ENCODE peak calls at places on chromosome 10, in five cellular contexts. D, E, V, I and U are unnamed samples.

GRCh38 chr10:124560377-124560776 is 98.8 kb downstream of the LHPP start:
- DNase-seq in V (no peak), I (no peak), E (no peak), D (peak; percentile 72), U (peak; percentile 62)

GRCh38 chr10:103758294-103758681 is 97.1 kb downstream of the SH3PXD2A start:
- DNase-seq in E (no peak), I (no peak), D (peak; percentile 76), V (no peak), U (peak; percentile 86)

GRCh38 chr10:69854685-69855345 is 53.1 kb downstream of the COL13A1 start:
- DNase-seq in V (no peak), I (no peak), D (no peak), E (no peak), U (no peak)

GRCh38 chr10:116170815-116171250 is 102.2 kb downstream of the GFRA1 start:
- DNase-seq in V (no peak), D (peak; percentile 73), I (no peak), E (peak; percentile 14), U (peak; percentile 26)

GRCh38 chr10:5527332-5528200 is 2.8 kb downstream of the CALML3 start:
- DNase-seq in E (no peak), V (no peak), D (no peak), I (no peak), U (no peak)

GRCh38 chr10:27504897-27505457 is 873 bp downstream of the RAB18 start:
- DNase-seq in I (peak; percentile 35), V (no peak), D (peak; percentile 56), E (no peak), U (peak; percentile 59)

GRCh38 chr10:58480321-58480720 is 32.4 kb upstream of the BICC1 start:
- DNase-seq in V (no peak), I (no peak), D (no peak), E (no peak), U (no peak)

GRCh38 chr10:79331709-79332108 is 15.6 kb upstream of the PPIF start:
- DNase-seq in E (no peak), V (no peak), D (peak; percentile 94), I (peak; percentile 83), U (peak; percentile 97)

GRCh38 chr10:5843814-5844705 is 30.8 kb upstream of the GDI2 start:
- DNase-seq in V (no peak), I (no peak), D (no peak), E (no peak), U (no peak)

GRCh38 chr10:21336476-21337170 is 188.9 kb downstream of the SKIDA1 start:
- DNase-seq in D (peak; percentile 96), I (peak; percentile 97), E (peak; percentile 37), V (peak; percentile 62), U (peak; percentile 97)
- H4K91ac ChIP-seq in D (peak overlapping the region; percentile 53), I (peak overlapping the region; percentile 98), E (no peak overlapping the region), V (peak overlapping the region; percentile 94), U (peak overlapping the region; percentile 98)

DNA sequence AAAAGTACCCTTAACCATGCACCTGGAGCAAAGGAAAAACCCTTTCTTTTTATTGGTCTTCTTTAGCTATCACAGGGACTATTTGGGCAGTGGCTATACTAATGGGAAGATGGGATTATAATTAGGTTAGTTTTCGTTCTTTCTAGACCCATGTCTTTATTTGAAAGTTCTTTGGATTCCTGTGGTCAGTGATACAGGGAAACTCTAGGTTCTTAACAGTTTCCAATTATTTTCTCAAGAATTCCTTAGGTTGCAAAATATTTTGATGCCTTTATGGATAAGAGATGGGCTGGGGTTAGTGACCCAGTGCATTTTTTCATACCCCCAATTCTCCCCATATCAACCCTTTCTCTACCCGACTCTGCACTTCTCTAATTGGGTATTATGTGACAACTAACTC is 49.0 kb downstream of the ADD3 start:
- DNase-seq in D (peak; percentile 53), I (peak; percentile 58), E (no peak), V (no peak), U (peak; percentile 57)
- H3K4me3 ChIP-seq in D (no peak overlapping the region), I (no peak overlapping the region), E (no peak overlapping the region), V (no peak overlapping the region), U (no peak overlapping the region)

DNA sequence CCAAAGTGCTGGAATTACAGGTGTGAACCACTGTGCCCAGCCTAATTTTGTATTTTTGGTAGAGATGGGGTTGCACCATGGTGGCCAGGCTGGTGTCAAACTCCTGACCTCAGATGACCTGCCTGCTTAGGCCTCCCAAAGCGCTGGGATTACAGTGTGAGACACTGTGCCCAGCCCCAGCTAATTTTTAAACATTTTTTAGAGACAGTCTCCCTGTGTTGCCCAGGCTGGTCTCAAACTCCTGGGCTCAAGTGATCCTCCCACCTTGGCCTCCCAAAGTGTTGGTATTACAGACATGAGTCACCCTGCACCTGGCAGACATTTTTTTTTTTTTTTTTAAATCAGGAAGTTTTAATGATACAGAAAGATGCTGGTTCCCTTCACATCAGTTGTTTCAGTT is 15.5 kb downstream of the DENND10 start:
- DNase-seq in V (no peak), E (no peak), I (no peak), D (no peak), U (no peak)
- H2BK120ac ChIP-seq in V (no peak overlapping the region), E (no peak overlapping the region), I (no peak overlapping the region), D (no peak overlapping the region), U (no peak overlapping the region)

GRCh38 chr10:71247804-71248203 is 35.4 kb downstream of the UNC5B start:
- DNase-seq in I (no peak), E (no peak), V (no peak), D (no peak), U (no peak)
- H4K91ac ChIP-seq in I (peak overlapping the region; percentile 75), E (no peak overlapping the region), V (no peak overlapping the region), D (peak overlapping the region; percentile 23), U (no peak overlapping the region)

GRCh38 chr10:98268694-98269386 is 846 bp upstream of the LOXL4 start:
- DNase-seq in E (no peak), V (no peak), D (no peak), I (peak; percentile 29), U (no peak)
- H3K4me3 ChIP-seq in E (peak overlapping the region; percentile 74), V (peak overlapping the region; percentile 57), D (peak overlapping the region; percentile 78), I (peak overlapping the region; percentile 42), U (peak overlapping the region; percentile 42)

GRCh38 chr10:28632597-28632940 is 44.8 kb upstream of the BAMBI start:
- DNase-seq in E (no peak), V (no peak), D (no peak), I (no peak), U (no peak)
- H2BK120ac ChIP-seq in E (no peak overlapping the region), V (no peak overlapping the region), D (no peak overlapping the region), I (no peak overlapping the region), U (no peak overlapping the region)

GRCh38 chr10:131998845-131999681 is 17.3 kb upstream of the BNIP3 start:
- DNase-seq in I (no peak), E (no peak), V (no peak), D (no peak), U (no peak)
- H4K91ac ChIP-seq in I (peak overlapping the region; percentile 47), E (peak overlapping the region; percentile 68), V (peak overlapping the region; percentile 87), D (peak overlapping the region; percentile 74), U (peak overlapping the region; percentile 20)